ENCODE peak calls at places on chromosome 18, in five cellular contexts. C, P, B, A and Z are unnamed samples.
A peak's percentile ranks its signal among the peaks of the same experiment; 100 is the strongest.

GRCh38 chr18:46621111-46621766 is 35.8 kb downstream of the LOXHD1 start:
- DNase-seq in C (no peak), P (no peak), B (no peak), A (no peak), Z (no peak)

GRCh38 chr18:60891936-60892335 is 441.3 kb upstream of the CDH20 start:
- DNase-seq in C (no peak), P (no peak), B (no peak), A (no peak), Z (no peak)

GRCh38 chr18:40911582-40912254 is 1043.3 kb upstream of the PIK3C3 start:
- DNase-seq in C (no peak), P (no peak), B (no peak), A (no peak), Z (no peak)

GRCh38 chr18:69401475-69402218 is 959 bp downstream of the DOK6 start:
- DNase-seq in C (no peak), P (peak; percentile 6), B (no peak), A (peak; percentile 65), Z (no peak)

GRCh38 chr18:2590303-2590702 is 18.9 kb downstream of the NDC80 start:
- DNase-seq in C (no peak), P (no peak), B (no peak), A (no peak), Z (no peak)

GRCh38 chr18:5973079-5973478 is 77.8 kb upstream of the TMEM200C start:
- DNase-seq in C (no peak), P (no peak), B (no peak), A (peak; percentile 16), Z (no peak)

GRCh38 chr18:12233378-12233777 is 20.8 kb upstream of the CIDEA start:
- DNase-seq in C (no peak), P (no peak), B (no peak), A (no peak), Z (no peak)

GRCh38 chr18:70279470-70279869 is 9.4 kb upstream of the SOCS6 start:
- DNase-seq in C (no peak), P (no peak), B (no peak), A (no peak), Z (no peak)

GRCh38 chr18:59686260-59686659 is 11.0 kb downstream of the CCBE1 start:
- DNase-seq in C (no peak), P (no peak), B (no peak), A (no peak), Z (no peak)

GRCh38 chr18:62434798-62435197 is 88.0 kb upstream of the ZCCHC2 start:
- DNase-seq in C (no peak), P (no peak), B (no peak), A (no peak), Z (no peak)

GRCh38 chr18:78632111-78632541 is 347.5 kb upstream of the SALL3 start:
- DNase-seq in C (no peak), P (peak; percentile 41), B (no peak), A (no peak), Z (no peak)

GRCh38 chr18:75200644-75201272 is 8.2 kb downstream of the PTGR3 start:
- DNase-seq in C (no peak), P (no peak), B (no peak), A (no peak), Z (no peak)

GRCh38 chr18:61949946-61950345 is 57.1 kb upstream of the RNF152 start:
- DNase-seq in C (no peak), P (no peak), B (no peak), A (no peak), Z (no peak)

GRCh38 chr18:46759885-46760284 is 3.0 kb upstream of the ST8SIA5 start:
- DNase-seq in C (no peak), P (no peak), B (no peak), A (no peak), Z (no peak)

GRCh38 chr18:35605686-35606417 is 24.3 kb downstream of the GALNT1 start:
- DNase-seq in C (no peak), P (no peak), B (no peak), A (no peak), Z (no peak)

GRCh38 chr18:75477913-75478312 is 50.4 kb upstream of the SMIM21 start:
- DNase-seq in C (no peak), P (no peak), B (no peak), A (no peak), Z (no peak)

GRCh38 chr18:7647500-7647899 is 80.4 kb downstream of the PTPRM start:
- DNase-seq in C (no peak), P (no peak), B (no peak), A (no peak), Z (no peak)

GRCh38 chr18:7641813-7642212 is 74.7 kb downstream of the PTPRM start:
- DNase-seq in C (no peak), P (no peak), B (no peak), A (no peak), Z (no peak)

GRCh38 chr18:7645756-7646155 is 78.6 kb downstream of the PTPRM start:
- DNase-seq in C (no peak), P (no peak), B (no peak), A (no peak), Z (no peak)

GRCh38 chr18:7646174-7646886 is 79.2 kb downstream of the PTPRM start:
- DNase-seq in C (no peak), P (no peak), B (no peak), A (no peak), Z (no peak)

DNA sequence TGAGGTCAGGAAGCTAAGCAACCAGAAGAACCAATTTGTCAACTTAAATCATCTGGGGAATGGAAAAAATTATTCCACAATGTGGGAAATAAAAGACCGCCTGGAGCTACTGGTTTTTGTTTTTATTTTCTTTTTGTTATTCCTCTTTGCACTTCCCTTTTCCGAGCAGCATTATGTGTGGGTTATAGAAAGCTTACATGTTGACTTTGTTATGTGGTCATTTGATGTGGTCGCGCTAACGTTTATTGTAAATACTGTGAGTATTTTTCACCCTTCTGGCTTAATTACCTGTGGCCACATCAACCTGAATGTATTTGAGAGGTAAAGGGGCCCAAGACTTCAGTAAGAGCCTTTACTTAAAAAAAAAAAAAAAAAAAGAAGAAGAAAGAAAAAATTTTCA is 75.4 kb downstream of the PTPRM start:
- DNase-seq in C (no peak), P (no peak), B (no peak), A (no peak), Z (no peak)
- TF ChIP-seq CTCF in C (no peak), P (no peak), B (no peak), A (no peak), Z (no peak)

GRCh38 chr18:76839395-76839794 is 17.0 kb downstream of the ZNF236 start:
- DNase-seq in C (no peak), P (no peak), B (no peak), A (no peak), Z (no peak)

GRCh38 chr18:76837071-76837470 is 14.7 kb downstream of the ZNF236 start:
- DNase-seq in C (no peak), P (no peak), B (no peak), A (no peak), Z (no peak)

GRCh38 chr18:76838182-76838581 is 15.8 kb downstream of the ZNF236 start:
- DNase-seq in C (no peak), P (no peak), B (no peak), A (no peak), Z (no peak)

GRCh38 chr18:76834379-76834778 is 12.0 kb downstream of the ZNF236 start:
- DNase-seq in C (no peak), P (no peak), B (no peak), A (no peak), Z (no peak)

GRCh38 chr18:76835380-76835779 is 13.0 kb downstream of the ZNF236 start:
- DNase-seq in C (no peak), P (no peak), B (no peak), A (no peak), Z (no peak)
- H3K4me3 ChIP-seq in C (no peak overlapping the region), P (no peak overlapping the region), B (no peak overlapping the region), A (no peak overlapping the region), Z (no peak overlapping the region)

DNA sequence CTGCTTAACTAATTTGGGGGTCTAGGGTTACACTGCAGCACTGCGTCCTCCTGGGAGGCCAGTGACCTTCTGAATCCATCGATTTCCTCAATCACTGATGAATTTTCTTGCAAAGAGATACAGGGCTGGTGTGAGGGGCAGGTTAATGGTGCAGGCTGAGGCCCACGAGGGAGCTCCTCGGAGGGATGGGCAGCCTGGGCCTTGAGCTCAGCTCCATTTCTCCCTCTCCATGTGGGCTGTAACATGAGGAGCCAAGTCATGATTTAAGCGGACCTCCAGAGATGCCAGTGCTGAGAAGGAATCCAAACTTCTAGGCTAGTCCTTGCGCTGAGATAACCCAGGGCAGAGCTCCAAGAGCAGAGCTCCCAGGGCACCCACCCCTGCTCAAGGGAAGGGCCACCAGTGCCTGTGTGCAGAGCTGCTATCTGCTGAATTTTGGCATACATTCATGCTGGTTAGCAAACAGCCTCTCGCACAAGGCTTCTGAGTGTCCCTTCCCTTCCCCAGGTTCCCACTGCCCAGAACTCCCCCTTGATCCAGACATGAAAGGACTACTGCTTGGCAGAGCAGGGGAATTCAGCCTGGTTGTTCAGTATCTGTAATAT is 95.1 kb downstream of the MRO start:
- DNase-seq in C (no peak), P (no peak), B (no peak), A (no peak), Z (no peak)
- H3K27ac ChIP-seq in C (no peak overlapping the region), P (no peak overlapping the region), B (no peak overlapping the region), A (no peak overlapping the region), Z (peak overlapping the region; percentile 64)

DNA sequence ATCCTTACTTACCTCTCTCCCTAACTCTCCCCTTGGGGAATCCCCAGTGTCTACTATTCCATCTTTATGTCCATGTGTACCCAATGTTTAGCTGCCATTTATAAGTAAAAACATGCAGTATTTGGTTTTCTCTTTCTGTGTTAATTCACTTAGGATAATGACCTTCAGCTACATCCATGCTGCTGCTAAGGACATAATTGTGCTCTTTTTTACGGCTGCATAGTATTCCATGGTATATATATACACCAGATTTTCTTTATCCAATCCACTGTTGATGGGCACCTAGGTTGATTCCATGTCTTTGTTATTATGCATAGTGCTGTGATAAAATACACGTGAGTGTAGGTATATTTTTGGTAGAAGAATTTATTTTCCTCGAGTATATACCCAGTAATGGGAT is 24.3 kb upstream of the RIOK3 start:
- DNase-seq in C (no peak), P (no peak), B (no peak), A (no peak), Z (no peak)
- TF ChIP-seq CTCF in C (no peak), P (no peak), B (no peak), A (no peak), Z (no peak)

GRCh38 chr18:22169011-22169888 is at the start of gene GATA6:
- DNase-seq in C (peak; percentile 98), P (peak; percentile 61), B (no peak), A (peak; percentile 97), Z (peak; percentile 92)
- H3K4me3 ChIP-seq in C (peak within 1 kb of the TSS; percentile 88), P (peak within 1 kb of the TSS; percentile 54), B (peak within 1 kb of the TSS; percentile 59), A (peak within 1 kb of the TSS; percentile 100), Z (peak within 1 kb of the TSS; percentile 99)